ENCODE peak calls at places on chromosomes 16 and 17, in six cellular contexts. Y is upper lobe of left lung; V is psoas muscle; W is aorta; L is mucosa of descending colon; U is naive thymus-derived CD8-positive, alpha-beta T cell. S is an unnamed sample.

GRCh38 chr16:57390635-57391307 is 13.8 kb upstream of the CCL17 start:
- ATAC-seq in V (no peak), L (no peak), Y (no peak), U (no peak), W (no peak), S (no peak)

GRCh38 chr16:4957420-4957719 is 760 bp upstream of the SEC14L5 start:
- ATAC-seq in L (no peak), U (no peak), W (no peak), Y (no peak), V (no peak), S (no peak)

GRCh38 chr17:42809250-42809649 is 10.6 kb downstream of the CNTD1 start:
- ATAC-seq in L (no peak), Y (peak; percentile 75), W (peak; percentile 54), U (no peak), V (peak; percentile 89), S (peak; percentile 96)

GRCh38 chr16:3165111-3165822 is 22.7 kb upstream of the OR1F1 start:
- ATAC-seq in L (no peak), U (no peak), W (no peak), V (peak; percentile 29), Y (no peak), S (no peak)

GRCh38 chr16:709651-710499 is 4.3 kb upstream of the FBXL16 start:
- ATAC-seq in U (no peak), W (no peak), V (no peak), Y (no peak), L (no peak), S (no peak)

GRCh38 chr17:58084317-58084981 is 1.2 kb downstream of the DYNLL2 start:
- ATAC-seq in V (peak; percentile 44), U (peak; percentile 33), Y (no peak), W (no peak), L (peak; percentile 36), S (no peak)

GRCh38 chr16:68227183-68227793 is 8.6 kb downstream of the ESRP2 start:
- ATAC-seq in W (no peak), U (peak; percentile 59), L (peak; percentile 71), Y (no peak), V (peak; percentile 34), S (no peak)

GRCh38 chr17:81396722-81397313 is 1.6 kb downstream of the BAHCC1 start:
- ATAC-seq in U (peak; percentile 37), Y (no peak), W (no peak), V (no peak), L (peak; percentile 9), S (no peak)

GRCh38 chr16:18937390-18937789 is 11.2 kb upstream of the SMG1 start:
- ATAC-seq in L (peak; percentile 51), V (no peak), W (no peak), Y (no peak), U (no peak), S (no peak)

GRCh38 chr16:24118126-24118821 is 137.9 kb upstream of the CACNG3 start:
- ATAC-seq in V (no peak), U (no peak), L (no peak), Y (no peak), W (no peak), S (no peak)

GRCh38 chr16:75027520-75028300 is 28.9 kb downstream of the ZNRF1 start:
- ATAC-seq in U (no peak), L (no peak), W (no peak), V (no peak), Y (no peak), S (no peak)

GRCh38 chr16:804193-805048 is 3.9 kb upstream of the GNG13 start:
- ATAC-seq in U (no peak), W (no peak), V (no peak), L (no peak), Y (no peak), S (no peak)

GRCh38 chr17:66373944-66374817 is 71.8 kb downstream of the PRKCA start:
- ATAC-seq in Y (peak; percentile 30), L (peak; percentile 58), W (peak; percentile 15), U (peak; percentile 96), V (no peak), S (no peak)

GRCh38 chr17:78774456-78774855 is 7.6 kb downstream of the CYTH1 start:
- ATAC-seq in Y (no peak), U (peak; percentile 35), L (no peak), W (no peak), V (no peak), S (no peak)

GRCh38 chr17:64145460-64145750 is 15.5 kb upstream of the ERN1 start:
- ATAC-seq in U (no peak), W (peak; percentile 1), L (peak; percentile 15), Y (peak; percentile 0), V (no peak), S (peak; percentile 23)

GRCh38 chr17:70074991-70075390 is at the start of gene KCNJ16:
- ATAC-seq in V (no peak), Y (no peak), U (no peak), W (no peak), L (peak; percentile 99), S (no peak)

GRCh38 chr17:67438669-67439068 is 61.6 kb downstream of the PITPNC1 start:
- ATAC-seq in W (no peak), Y (no peak), L (no peak), U (no peak), V (no peak), S (no peak)

GRCh38 chr17:39705786-39706348 is 6.0 kb downstream of the ERBB2 start:
- ATAC-seq in L (peak; percentile 71), V (peak; percentile 73), Y (peak; percentile 42), U (no peak), W (peak; percentile 35), S (no peak)

GRCh38 chr17:47316316-47316715 is 7.4 kb upstream of the EFCAB13 start:
- ATAC-seq in Y (peak; percentile 83), U (no peak), V (peak; percentile 69), W (peak; percentile 84), L (peak; percentile 94), S (peak; percentile 75)

GRCh38 chr17:71055128-71055527 is 885.8 kb downstream of the KCNJ2 start:
- ATAC-seq in Y (no peak), U (no peak), L (no peak), V (no peak), W (no peak), S (no peak)

GRCh38 chr17:49069585-49070273 is 62.8 kb upstream of the B4GALNT2 start:
- ATAC-seq in L (no peak), U (no peak), V (no peak), Y (no peak), W (no peak), S (no peak)

GRCh38 chr17:56558088-56558487 is 35.4 kb upstream of the NOG start:
- ATAC-seq in V (no peak), L (no peak), U (no peak), W (no peak), Y (no peak), S (no peak)

GRCh38 chr17:44272954-44273353 is 5.0 kb upstream of the SLC4A1 start:
- ATAC-seq in U (no peak), L (no peak), V (no peak), Y (no peak), W (no peak), S (no peak)

GRCh38 chr16:88983157-88983556 is 6.2 kb upstream of the CBFA2T3 start:
- ATAC-seq in L (peak; percentile 9), W (no peak), V (no peak), U (no peak), Y (no peak), S (no peak)

GRCh38 chr17:15287533-15288267 is 22.6 kb upstream of the PMP22 start:
- ATAC-seq in U (no peak), L (no peak), V (no peak), Y (peak; percentile 46), W (no peak), S (peak; percentile 66)

GRCh38 chr17:11986179-11986938 is 10.9 kb downstream of the ZNF18 start:
- ATAC-seq in V (peak; percentile 61), L (no peak), U (no peak), Y (peak; percentile 78), W (peak; percentile 63), S (no peak)

GRCh38 chr17:49887744-49888360 is 40.0 kb upstream of the TAC4 start:
- ATAC-seq in W (no peak), L (no peak), Y (no peak), U (no peak), V (no peak), S (no peak)

GRCh38 chr17:38891441-38891840 is 21.6 kb downstream of the LASP1 start:
- ATAC-seq in W (no peak), U (peak; percentile 68), L (no peak), V (no peak), Y (no peak), S (no peak)

GRCh38 chr17:80773243-80773991 is 218.2 kb upstream of the CHMP6 start:
- ATAC-seq in U (peak; percentile 63), L (no peak), V (peak; percentile 87), W (peak; percentile 72), Y (no peak), S (peak; percentile 92)

GRCh38 chr17:45123930-45124796 is 8.2 kb downstream of the PLCD3 start:
- ATAC-seq in W (peak; percentile 71), U (peak; percentile 42), L (peak; percentile 79), V (peak; percentile 76), Y (peak; percentile 88), S (peak; percentile 77)

GRCh38 chr16:51134876-51135275 is 16.2 kb downstream of the SALL1 start:
- ATAC-seq in Y (no peak), L (no peak), W (no peak), U (no peak), V (no peak), S (no peak)

GRCh38 chr17:27956601-27957445 is 63.7 kb upstream of the LYRM9 start:
- ATAC-seq in L (peak; percentile 20), W (no peak), Y (no peak), V (no peak), U (no peak), S (no peak)

GRCh38 chr17:75637143-75637538 is 3.9 kb downstream of the SMIM5 start:
- ATAC-seq in U (no peak), V (no peak), W (no peak), L (no peak), Y (no peak), S (no peak)

GRCh38 chr16:12341423-12341822 is 364.9 kb downstream of the SNX29 start:
- ATAC-seq in W (no peak), L (peak; percentile 36), Y (no peak), U (no peak), V (peak; percentile 86), S (no peak)